ENCODE peak calls at places on chromosomes 3 and 15, in five cellular contexts. One of them, this sample, is unnamed.

GRCh38 chr3:146537603-146538002 is 6.8 kb downstream of the PLSCR1 start:
- DNase-seq in tibial nerve: no peak
- DNase-seq in iPS DF 6.9: no peak
- DNase-seq in hepatocyte: no peak
- DNase-seq in transverse colon: no peak
- DNase-seq in this sample: no peak

GRCh38 chr15:41801850-41802455 is 25.9 kb upstream of the JMJD7 start:
- DNase-seq in iPS DF 6.9: no peak
- DNase-seq in tibial nerve: no peak
- DNase-seq in hepatocyte: no peak
- DNase-seq in transverse colon: no peak
- DNase-seq in this sample: no peak

GRCh38 chr3:39052613-39053012 is 797 bp downstream of the WDR48 start:
- DNase-seq in transverse colon: no peak
- DNase-seq in hepatocyte: no peak
- DNase-seq in tibial nerve: no peak
- DNase-seq in iPS DF 6.9: no peak
- DNase-seq in this sample: no peak

GRCh38 chr3:56321383-56321782 is 146.9 kb downstream of the ERC2 start:
- DNase-seq in hepatocyte: no peak
- DNase-seq in transverse colon: no peak
- DNase-seq in tibial nerve: no peak
- DNase-seq in iPS DF 6.9: no peak
- DNase-seq in this sample: no peak

GRCh38 chr15:65792988-65793812 is 1.1 kb upstream of the DENND4A start:
- DNase-seq in iPS DF 6.9: no peak
- DNase-seq in transverse colon: no peak
- DNase-seq in hepatocyte: no peak
- DNase-seq in tibial nerve: no peak
- DNase-seq in this sample: no peak

GRCh38 chr3:189824629-189825312 is 193.6 kb downstream of the TP63 start:
- DNase-seq in hepatocyte: peak; percentile 32
- DNase-seq in iPS DF 6.9: no peak
- DNase-seq in transverse colon: no peak
- DNase-seq in tibial nerve: no peak
- DNase-seq in this sample: no peak

GRCh38 chr15:89441295-89441762 is 55.1 kb downstream of the RHCG start:
- DNase-seq in tibial nerve: no peak
- DNase-seq in transverse colon: peak; percentile 47
- DNase-seq in iPS DF 6.9: no peak
- DNase-seq in hepatocyte: no peak
- DNase-seq in this sample: peak; percentile 58

GRCh38 chr15:90807687-90808086 is 60.7 kb upstream of the FURIN start:
- DNase-seq in hepatocyte: no peak
- DNase-seq in iPS DF 6.9: no peak
- DNase-seq in tibial nerve: no peak
- DNase-seq in transverse colon: no peak
- DNase-seq in this sample: no peak

GRCh38 chr3:23691343-23691895 is 114.3 kb upstream of the UBE2E1 start:
- DNase-seq in hepatocyte: no peak
- DNase-seq in iPS DF 6.9: no peak
- DNase-seq in transverse colon: no peak
- DNase-seq in tibial nerve: no peak
- DNase-seq in this sample: no peak

DNA sequence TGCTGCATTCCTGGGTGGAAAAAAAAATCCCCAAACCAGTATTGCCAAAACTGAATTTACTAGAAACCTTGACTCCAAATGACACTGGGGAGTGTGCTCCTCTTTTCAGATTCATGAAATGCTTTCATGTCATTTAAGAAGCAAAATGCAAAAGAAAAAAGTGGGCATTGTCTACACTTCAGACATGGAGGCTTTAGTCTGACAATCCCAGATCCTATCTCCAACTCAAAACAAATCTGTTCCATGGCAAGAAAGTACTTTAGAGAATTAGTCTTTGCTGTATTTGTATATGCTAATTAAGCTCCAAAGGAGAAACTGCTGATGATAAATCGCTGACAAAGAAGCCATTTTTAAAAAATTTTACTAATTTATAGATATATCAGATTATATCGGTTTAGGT is 366.6 kb downstream of the MAGI1 start:
- DNase-seq in hepatocyte: no peak
- DNase-seq in iPS DF 6.9: no peak
- DNase-seq in transverse colon: no peak
- DNase-seq in tibial nerve: no peak
- DNase-seq in this sample: no peak
- H3K4me1 ChIP-seq in hepatocyte: peaks cover 3% of the 10 kb centered on the region
- H3K4me1 ChIP-seq in iPS DF 6.9: no peaks in the 10 kb centered on the region
- H3K4me1 ChIP-seq in transverse colon: no peaks in the 10 kb centered on the region
- H3K4me1 ChIP-seq in tibial nerve: no peaks in the 10 kb centered on the region
- H3K4me1 ChIP-seq in this sample: no peaks in the 10 kb centered on the region

GRCh38 chr3:14829811-14830210 is 11.0 kb downstream of the FGD5 start:
- DNase-seq in iPS DF 6.9: no peak
- DNase-seq in tibial nerve: no peak
- DNase-seq in transverse colon: no peak
- DNase-seq in hepatocyte: no peak
- DNase-seq in this sample: no peak
- H3K27me3 ChIP-seq in iPS DF 6.9: no peaks in the 10 kb centered on the region
- H3K27me3 ChIP-seq in tibial nerve: no peaks in the 10 kb centered on the region
- H3K27me3 ChIP-seq in transverse colon: no peaks in the 10 kb centered on the region
- H3K27me3 ChIP-seq in hepatocyte: peaks cover 5% of the 10 kb centered on the region
- H3K27me3 ChIP-seq in this sample: no peaks in the 10 kb centered on the region

DNA sequence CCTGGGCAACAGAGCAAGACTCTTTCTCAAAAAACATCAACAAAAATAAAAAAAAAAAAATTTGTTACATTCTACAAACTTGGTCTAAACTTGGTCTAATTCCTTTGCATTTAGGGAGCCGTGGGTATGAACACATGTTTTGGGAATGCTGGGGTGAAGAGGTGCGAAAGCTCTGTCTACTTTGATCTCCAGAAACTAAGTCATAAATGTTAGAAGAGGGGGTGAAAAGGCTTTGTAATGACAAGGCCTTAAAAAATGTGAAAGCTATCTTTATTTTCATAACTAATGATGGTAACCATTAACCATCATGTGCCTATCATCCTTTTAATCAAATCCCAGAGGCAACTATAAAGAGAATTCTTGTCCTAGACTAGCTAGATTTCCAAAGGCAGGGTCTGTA is 61.0 kb downstream of the PRICKLE2 start:
- DNase-seq in transverse colon: no peak
- DNase-seq in iPS DF 6.9: no peak
- DNase-seq in tibial nerve: no peak
- DNase-seq in hepatocyte: no peak
- DNase-seq in this sample: no peak
- H3K4me1 ChIP-seq in transverse colon: peaks cover 48% of the 10 kb centered on the region
- H3K4me1 ChIP-seq in iPS DF 6.9: peaks cover 2% of the 10 kb centered on the region
- H3K4me1 ChIP-seq in tibial nerve: peaks cover 24% of the 10 kb centered on the region
- H3K4me1 ChIP-seq in hepatocyte: peaks cover 35% of the 10 kb centered on the region
- H3K4me1 ChIP-seq in this sample: peaks cover 3% of the 10 kb centered on the region

GRCh38 chr3:127420355-127420655 is 132.5 kb upstream of the PRR20G start:
- DNase-seq in tibial nerve: no peak
- DNase-seq in hepatocyte: no peak
- DNase-seq in iPS DF 6.9: no peak
- DNase-seq in transverse colon: no peak
- DNase-seq in this sample: no peak
- H3K27me3 ChIP-seq in tibial nerve: no peaks in the 10 kb centered on the region
- H3K27me3 ChIP-seq in hepatocyte: peaks cover 38% of the 10 kb centered on the region
- H3K27me3 ChIP-seq in iPS DF 6.9: no peaks in the 10 kb centered on the region
- H3K27me3 ChIP-seq in transverse colon: peaks cover 67% of the 10 kb centered on the region
- H3K27me3 ChIP-seq in this sample: peaks cover 81% of the 10 kb centered on the region

GRCh38 chr15:38073278-38073930 is 139.0 kb downstream of the TMCO5A start:
- DNase-seq in tibial nerve: no peak
- DNase-seq in hepatocyte: peak; percentile 28
- DNase-seq in transverse colon: no peak
- DNase-seq in iPS DF 6.9: no peak
- DNase-seq in this sample: no peak
- H3K4me1 ChIP-seq in tibial nerve: peaks cover 29% of the 10 kb centered on the region
- H3K4me1 ChIP-seq in hepatocyte: peaks cover 42% of the 10 kb centered on the region
- H3K4me1 ChIP-seq in transverse colon: peaks cover 50% of the 10 kb centered on the region
- H3K4me1 ChIP-seq in iPS DF 6.9: no peaks in the 10 kb centered on the region
- H3K4me1 ChIP-seq in this sample: peaks cover 57% of the 10 kb centered on the region

GRCh38 chr15:43517354-43518072 is at the start of gene MAP1A:
- DNase-seq in tibial nerve: peak; percentile 27
- DNase-seq in transverse colon: peak; percentile 37
- DNase-seq in hepatocyte: peak; percentile 76
- DNase-seq in iPS DF 6.9: no peak
- DNase-seq in this sample: no peak

GRCh38 chr15:43516801-43517353 is 531 bp upstream of the MAP1A start:
- DNase-seq in transverse colon: no peak
- DNase-seq in tibial nerve: no peak
- DNase-seq in iPS DF 6.9: no peak
- DNase-seq in hepatocyte: peak; percentile 29
- DNase-seq in this sample: no peak

GRCh38 chr15:43514241-43515057 is 3.0 kb upstream of the MAP1A start:
- DNase-seq in iPS DF 6.9: no peak
- DNase-seq in hepatocyte: peak; percentile 44
- DNase-seq in transverse colon: peak; percentile 22
- DNase-seq in tibial nerve: peak; percentile 61
- DNase-seq in this sample: no peak

GRCh38 chr15:43515731-43516130 is 1.7 kb upstream of the MAP1A start:
- DNase-seq in transverse colon: no peak
- DNase-seq in hepatocyte: no peak
- DNase-seq in tibial nerve: no peak
- DNase-seq in iPS DF 6.9: no peak
- DNase-seq in this sample: no peak

GRCh38 chr15:43516185-43516584 is 1.2 kb upstream of the MAP1A start:
- DNase-seq in tibial nerve: peak; percentile 17
- DNase-seq in hepatocyte: no peak
- DNase-seq in transverse colon: no peak
- DNase-seq in iPS DF 6.9: no peak
- DNase-seq in this sample: no peak
- H3K27me3 ChIP-seq in tibial nerve: no peaks in the 10 kb centered on the region
- H3K27me3 ChIP-seq in hepatocyte: peaks cover 4% of the 10 kb centered on the region
- H3K27me3 ChIP-seq in transverse colon: peaks cover 8% of the 10 kb centered on the region
- H3K27me3 ChIP-seq in iPS DF 6.9: peaks cover 12% of the 10 kb centered on the region
- H3K27me3 ChIP-seq in this sample: peaks cover 50% of the 10 kb centered on the region

DNA sequence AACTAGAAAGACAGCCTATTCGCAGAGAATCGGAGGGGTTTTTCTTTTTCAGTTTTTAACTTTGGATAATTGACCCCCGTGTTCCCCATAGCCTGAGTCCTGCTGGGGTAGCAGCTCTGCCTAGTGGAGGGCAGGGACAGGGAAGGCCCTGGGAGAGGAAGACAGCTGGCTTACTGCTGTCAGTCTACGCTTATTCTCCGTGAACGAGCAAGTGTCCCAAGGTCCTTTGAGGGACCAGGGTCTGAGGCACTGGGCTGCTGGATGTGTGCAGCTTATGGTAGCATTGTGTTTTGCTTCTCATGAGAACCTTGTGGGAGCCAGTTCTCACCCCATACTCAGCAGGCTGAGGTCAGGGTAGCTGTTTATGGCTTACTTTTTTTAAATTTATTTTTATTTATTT is 3.0 kb downstream of the LIMD1 start:
- DNase-seq in tibial nerve: no peak
- DNase-seq in hepatocyte: no peak
- DNase-seq in transverse colon: no peak
- DNase-seq in iPS DF 6.9: no peak
- DNase-seq in this sample: no peak
- H3K4me1 ChIP-seq in tibial nerve: peaks cover 42% of the 10 kb centered on the region
- H3K4me1 ChIP-seq in hepatocyte: peaks cover 35% of the 10 kb centered on the region
- H3K4me1 ChIP-seq in transverse colon: peaks cover 83% of the 10 kb centered on the region
- H3K4me1 ChIP-seq in iPS DF 6.9: peaks cover 12% of the 10 kb centered on the region
- H3K4me1 ChIP-seq in this sample: peaks cover 83% of the 10 kb centered on the region

This sample was measured in left lung.